ENCODE peak calls at places on chromosomes 11 and 22, in nine cellular contexts. Q is neuronal stem cell, Z is MM.1S, H is Karpas-422, K is A549, Y is tibial artery, N is HCT116, P is neural progenitor cell, I is Peyer's patch. X is an unnamed sample.

GRCh38 chr11:31598454-31598853 is 88.9 kb downstream of the ELP4 start:
- DNase-seq in Y (no peak), P (no peak), Z (no peak), N (no peak), Q (no peak), K (no peak), I (no peak), H (no peak), X (no peak)

GRCh38 chr11:69654001-69654659 is 13.2 kb downstream of the CCND1 start:
- DNase-seq in I (no peak), Y (peak), N (no peak), P (no peak), Z (no peak), H (no peak), Q (no peak), K (peak), X (peak)

GRCh38 chr22:48536691-48537591 is 1290.7 kb downstream of the BRD1 start:
- DNase-seq in I (no peak), Z (no peak), K (no peak), H (no peak), N (no peak), Y (no peak), P (no peak), Q (no peak), X (peak)

GRCh38 chr11:68825603-68826002 is 16.1 kb downstream of the CPT1A start:
- DNase-seq in I (peak), K (no peak), Q (no peak), H (no peak), N (peak), P (peak), Z (peak), Y (no peak), X (peak)

GRCh38 chr11:95788921-95789505 is 569 bp downstream of the FAM76B start:
- DNase-seq in Q (peak), H (peak), P (peak), I (peak), K (peak), Y (no peak), Z (peak), N (no peak), X (no peak)

GRCh38 chr22:49553518-49554295 is 274.0 kb downstream of the BRD1 start:
- DNase-seq in N (no peak), Z (no peak), H (no peak), K (no peak), Q (peak), I (peak), P (peak), Y (peak), X (peak)

GRCh38 chr22:19631899-19632670 is 82.2 kb upstream of the SEPTIN5 start:
- DNase-seq in Z (no peak), Q (peak), I (peak), P (peak), Y (peak), H (peak), N (peak), K (peak), X (no peak)

GRCh38 chr11:19803506-19803998 is 90.9 kb downstream of the NAV2 start:
- DNase-seq in P (no peak), H (no peak), Y (no peak), Z (no peak), N (no peak), Q (no peak), I (peak), K (no peak), X (no peak)

GRCh38 chr11:112780351-112781043 is 180.7 kb upstream of the NCAM1 start:
- DNase-seq in N (no peak), Q (no peak), K (no peak), I (no peak), Z (no peak), H (no peak), Y (no peak), P (no peak), X (no peak)

GRCh38 chr22:17705565-17706450 is 67.3 kb downstream of the BCL2L13 start:
- DNase-seq in K (no peak), Z (no peak), P (no peak), Y (no peak), N (no peak), H (no peak), Q (no peak), I (no peak), X (no peak)

GRCh38 chr11:84922212-84922805 is 704.8 kb downstream of the DLG2 start:
- DNase-seq in H (no peak), K (no peak), P (peak), I (no peak), Z (no peak), N (no peak), Y (no peak), Q (no peak), X (no peak)

GRCh38 chr11:24134879-24135588 is 361.8 kb upstream of the LUZP2 start:
- DNase-seq in P (no peak), K (no peak), I (no peak), Y (no peak), Q (no peak), N (no peak), H (no peak), Z (no peak), X (no peak)

GRCh38 chr11:62186195-62186594 is 3.8 kb upstream of the SCGB1D1 start:
- DNase-seq in Z (no peak), I (no peak), K (no peak), H (no peak), Y (no peak), P (no peak), N (no peak), Q (no peak), X (no peak)

GRCh38 chr22:19957445-19957844 is 15.8 kb upstream of the TXNRD2 start:
- DNase-seq in P (no peak), K (no peak), H (no peak), I (no peak), Y (no peak), N (no peak), Q (no peak), Z (no peak), X (no peak)

GRCh38 chr22:29260601-29261315 is 7.0 kb downstream of the RHBDD3 start:
- DNase-seq in N (no peak), I (no peak), Y (peak), K (no peak), Q (no peak), H (no peak), P (no peak), Z (no peak), X (no peak)

GRCh38 chr22:26903030-26903856 is 245.9 kb downstream of the MIAT start:
- DNase-seq in Z (no peak), P (peak), H (peak), K (no peak), Y (no peak), N (no peak), I (peak), Q (peak), X (no peak)

GRCh38 chr11:114243461-114244372 is 52.5 kb upstream of the NNMT start:
- DNase-seq in P (no peak), H (no peak), Z (no peak), N (no peak), I (no peak), Q (no peak), K (no peak), Y (no peak), X (no peak)

GRCh38 chr11:120929664-120930154 is 94.2 kb upstream of the TBCEL start:
- DNase-seq in Q (peak), N (peak), P (peak), H (peak), Z (peak), I (peak), Y (no peak), K (peak), X (no peak)

GRCh38 chr11:72226701-72227100 is 2.1 kb downstream of the INPPL1 start:
- DNase-seq in P (no peak), K (no peak), Y (no peak), N (no peak), Q (no peak), I (no peak), Z (no peak), H (no peak), X (no peak)

GRCh38 chr11:73430326-73430725 is 54.1 kb downstream of the RELT start:
- DNase-seq in Q (no peak), P (no peak), K (no peak), N (no peak), Y (no peak), H (no peak), I (no peak), Z (no peak), X (no peak)

GRCh38 chr11:1263036-1263435 is 40.2 kb downstream of the MUC5B start:
- DNase-seq in Q (no peak), Y (no peak), Z (no peak), H (peak), I (peak), K (no peak), N (no peak), P (no peak), X (no peak)

GRCh38 chr22:20656902-20657836 is 116.7 kb upstream of the SERPIND1 start:
- DNase-seq in P (no peak), Z (peak), H (peak), K (no peak), Y (no peak), Q (no peak), N (peak), I (no peak), X (no peak)

GRCh38 chr11:86891020-86891419 is 64.2 kb downstream of the FZD4 start:
- DNase-seq in I (no peak), P (no peak), Z (no peak), K (no peak), Y (no peak), N (no peak), H (no peak), Q (no peak), X (no peak)

GRCh38 chr11:86893235-86893634 is 62.0 kb downstream of the FZD4 start:
- DNase-seq in I (no peak), Q (no peak), Y (no peak), Z (no peak), N (no peak), P (no peak), H (no peak), K (no peak), X (no peak)

GRCh38 chr11:86888164-86888977 is 66.8 kb downstream of the FZD4 start:
- DNase-seq in I (no peak), N (no peak), Y (no peak), H (no peak), P (no peak), K (no peak), Z (no peak), Q (no peak), X (no peak)

DNA sequence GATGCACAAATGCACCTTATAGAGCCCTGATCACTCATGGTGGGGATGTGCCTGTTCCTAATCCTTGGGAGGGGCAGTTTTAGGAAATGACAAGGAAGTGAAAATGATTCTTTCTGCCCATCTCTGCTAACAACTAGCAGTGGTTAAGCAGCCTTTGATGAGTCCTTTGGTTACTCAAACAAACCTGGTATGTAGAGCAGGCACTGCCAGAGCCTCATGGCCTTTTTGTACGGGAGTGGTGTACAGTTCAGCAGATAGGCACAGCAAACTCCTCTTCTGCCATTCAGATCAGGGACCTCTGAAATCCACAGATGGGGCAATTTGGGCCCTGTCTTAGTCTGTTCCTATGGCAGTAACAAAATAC is 66.2 kb downstream of the FZD4 start:
- DNase-seq in Z (no peak), N (no peak), P (no peak), I (no peak), Y (no peak), Q (no peak), K (no peak), H (no peak), X (no peak)
- H3K27ac ChIP-seq in Z (no peak), N (no peak), P (no peak), I (no peak), Y (no peak), Q (no peak), K (no peak), H (no peak), X (no peak)

DNA sequence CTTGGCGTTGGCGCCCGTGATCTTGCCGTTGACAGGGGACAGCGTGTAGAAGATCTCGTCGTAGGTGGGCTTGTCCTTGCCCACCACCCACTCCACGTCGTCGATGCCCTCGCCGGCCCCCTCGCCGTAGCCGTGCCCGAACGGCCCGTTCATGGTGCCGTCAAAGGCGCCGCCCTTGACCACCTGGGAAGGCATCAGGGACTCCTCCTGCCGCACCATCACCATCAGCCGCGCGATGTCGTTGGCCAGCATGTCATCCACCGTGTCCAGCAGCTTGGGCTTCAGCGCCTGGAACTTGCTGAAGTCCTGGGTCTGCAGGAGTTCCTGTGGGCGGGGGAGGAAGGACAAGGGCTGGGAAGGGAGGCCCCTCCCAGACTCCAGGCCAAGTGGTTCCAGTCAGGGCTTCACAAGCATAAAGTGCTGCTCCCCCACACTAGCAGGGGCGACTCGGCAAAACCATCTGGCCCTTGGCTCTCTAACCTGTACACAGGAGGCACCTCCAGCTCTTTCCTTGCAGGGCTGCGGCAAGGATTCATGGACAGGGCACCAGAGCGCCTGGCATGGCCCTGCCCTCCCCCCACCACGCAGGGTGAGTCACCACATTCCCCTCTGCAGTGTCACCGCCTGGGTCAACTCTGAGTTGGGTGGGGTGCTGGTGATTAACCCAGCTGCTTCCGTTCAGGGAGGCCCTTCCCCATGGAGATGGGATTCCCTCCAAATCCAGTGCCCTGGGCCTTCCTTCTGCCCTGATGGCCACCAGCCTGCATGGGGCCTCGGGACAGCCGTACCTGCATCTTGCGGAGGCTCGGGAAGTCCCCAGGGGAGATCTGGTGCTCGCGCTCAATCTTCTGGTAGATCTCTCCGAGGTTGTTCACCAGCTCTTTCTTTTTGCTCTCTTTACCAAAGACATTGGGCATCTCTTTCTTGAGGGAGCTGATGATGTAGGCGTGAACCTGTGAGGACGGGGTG is 10.4 kb upstream of the CDC42BPG start:
- DNase-seq in Y (peak), Z (no peak), H (no peak), Q (no peak), K (peak), P (no peak), I (peak), N (peak), X (peak)
- H3K4me3 ChIP-seq in Y (no peak), Z (no peak), H (no peak), Q (no peak), K (peak), P (no peak), I (no peak), N (peak), X (no peak)

DNA sequence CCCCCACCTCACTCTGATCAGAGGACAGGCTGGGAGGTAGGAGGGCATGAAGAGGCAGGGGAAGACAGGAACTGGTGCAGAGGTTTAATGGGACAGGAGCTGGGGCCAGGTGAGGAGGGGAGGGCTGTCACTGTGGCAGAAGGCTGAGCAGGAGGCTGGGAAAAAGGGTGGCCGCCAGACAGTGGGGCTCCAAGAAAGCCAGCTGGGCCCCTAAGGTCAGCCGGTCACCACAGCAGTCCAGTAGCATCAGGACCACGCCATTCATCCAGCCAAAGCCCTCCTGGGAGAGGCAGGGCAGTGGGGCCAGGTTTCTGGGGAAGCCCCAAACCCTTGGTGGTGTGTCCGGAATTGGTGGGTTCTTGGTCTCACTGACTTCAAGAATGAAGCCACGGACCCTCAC is 8.5 kb upstream of the TREH start:
- DNase-seq in Z (no peak), Y (no peak), K (no peak), Q (no peak), P (no peak), H (no peak), I (no peak), N (no peak), X (peak)
- H3K27ac ChIP-seq in Z (no peak), Y (no peak), K (no peak), Q (no peak), P (no peak), H (no peak), I (no peak), N (no peak), X (no peak)

GRCh38 chr11:11620966-11621880 is 582 bp downstream of the GALNT18 start:
- DNase-seq in Y (peak), H (no peak), Q (peak), K (peak), Z (peak), P (peak), I (no peak), N (no peak), X (peak)
- H3K4me3 ChIP-seq in Y (peak), H (peak), Q (peak), K (peak), Z (peak), P (peak), I (peak), N (peak), X (peak)

DNA sequence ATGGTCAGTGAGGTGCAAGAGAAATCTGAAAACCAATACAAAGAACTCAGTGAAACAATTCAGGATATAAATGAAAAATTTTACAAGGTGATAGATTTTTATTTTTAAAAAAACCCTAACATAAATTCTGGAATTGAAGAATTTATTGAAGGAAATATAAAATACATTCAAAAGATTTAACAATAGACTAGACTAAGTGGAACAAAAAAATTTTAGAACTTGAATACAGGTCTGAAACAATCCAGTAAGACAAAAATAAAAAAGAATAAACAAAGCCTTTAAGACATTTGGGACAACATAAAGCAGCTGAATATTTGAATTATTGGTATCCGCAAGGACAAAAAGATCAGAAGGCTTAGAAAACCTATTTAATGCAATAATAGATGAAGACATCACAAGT is 8.7 kb downstream of the SPA17 start:
- DNase-seq in I (no peak), Y (no peak), Z (no peak), P (no peak), K (no peak), Q (no peak), N (no peak), H (no peak), X (no peak)
- H3K27ac ChIP-seq in I (no peak), Y (no peak), Z (no peak), P (no peak), K (no peak), Q (no peak), N (no peak), H (no peak), X (no peak)

GRCh38 chr11:65417702-65418430 is 4.7 kb upstream of the NEAT1 start:
- DNase-seq in Q (no peak), I (peak), Y (peak), H (peak), P (no peak), N (no peak), K (no peak), Z (no peak), X (peak)
- H3K4me3 ChIP-seq in Q (no peak), I (peak), Y (peak), H (peak), P (no peak), N (no peak), K (peak), Z (peak), X (peak)

GRCh38 chr22:39932918-39933649 is 27.1 kb upstream of the TMA7B start:
- DNase-seq in Q (peak), I (peak), Y (no peak), K (peak), P (peak), H (peak), N (peak), Z (peak), X (no peak)

GRCh38 chr22:39928556-39929401 is 27.9 kb downstream of the GRAP2 start:
- DNase-seq in Y (no peak), N (no peak), Z (no peak), H (no peak), K (no peak), P (no peak), I (no peak), Q (no peak), X (no peak)

GRCh38 chr22:39933741-39934140 is 26.5 kb upstream of the TMA7B start:
- DNase-seq in Z (no peak), I (no peak), N (no peak), Q (no peak), P (peak), H (no peak), K (no peak), Y (no peak), X (no peak)

GRCh38 chr22:39932166-39932565 is 28.0 kb upstream of the TMA7B start:
- DNase-seq in Y (no peak), P (no peak), H (no peak), Q (no peak), I (no peak), N (no peak), K (no peak), Z (no peak), X (no peak)

GRCh38 chr22:39931271-39931670 is 28.9 kb upstream of the TMA7B start:
- DNase-seq in N (no peak), P (no peak), Z (no peak), Y (no peak), Q (no peak), K (no peak), H (no peak), I (no peak), X (no peak)
- H3K27ac ChIP-seq in N (no peak), P (no peak), Z (no peak), Y (no peak), Q (no peak), K (no peak), H (no peak), I (no peak), X (no peak)